ENCODE peak calls at places on chromosomes 3 and 15, in four cellular contexts. L is astrocyte of the spinal cord, M is SK-N-SH, K is kidney. C is an unnamed sample.

GRCh38 chr15:99982662-99983061 is 249.4 kb upstream of the LYSMD4 start:
- DNase-seq in M (peak), K (peak), L (no peak), C (no peak)

GRCh38 chr3:58237238-58237939 is at the start of gene ABHD6:
- DNase-seq in M (peak), K (peak), L (peak), C (no peak)

GRCh38 chr3:14124223-14124614 is 451 bp downstream of the CHCHD4 start:
- DNase-seq in L (no peak), M (peak), K (peak), C (no peak)

GRCh38 chr15:100112636-100113305 is 229.0 kb downstream of the ADAMTS17 start:
- DNase-seq in L (no peak), M (no peak), K (no peak), C (no peak)

GRCh38 chr3:139491027-139491700 is 14.8 kb upstream of the RBP2 start:
- DNase-seq in K (no peak), M (peak), L (no peak), C (no peak)

GRCh38 chr3:150603090-150603887 is at the start of gene SELENOT:
- DNase-seq in K (peak), L (peak), M (peak), C (peak)

GRCh38 chr15:89899303-89899946 is 5.6 kb upstream of the AP3S2 start:
- DNase-seq in M (no peak), K (no peak), L (no peak), C (no peak)

GRCh38 chr15:60091150-60091549 is 87.0 kb downstream of the FOXB1 start:
- DNase-seq in M (no peak), K (no peak), L (peak), C (peak)

GRCh38 chr3:71786551-71786950 is 1.6 kb upstream of the PROK2 start:
- DNase-seq in M (no peak), K (no peak), L (no peak), C (no peak)

GRCh38 chr15:39438795-39439577 is 141.9 kb upstream of the THBS1 start:
- DNase-seq in K (no peak), L (no peak), M (no peak), C (no peak)

GRCh38 chr15:57866149-57866736 is 159.7 kb downstream of the POLR2M start:
- DNase-seq in L (peak), K (peak), M (peak), C (no peak)

GRCh38 chr15:67843092-67843501 is 3.3 kb upstream of the RNU6-1 start:
- DNase-seq in L (no peak), M (no peak), K (no peak), C (no peak)

GRCh38 chr15:39300451-39301153 is 280.3 kb upstream of the THBS1 start:
- DNase-seq in K (no peak), L (peak), M (no peak), C (peak)

GRCh38 chr3:72017935-72018334 is 233.0 kb upstream of the PROK2 start:
- DNase-seq in L (no peak), M (no peak), K (no peak), C (no peak)

GRCh38 chr3:185175370-185175987 is 22.6 kb upstream of the C3orf70 start:
- DNase-seq in L (peak), M (peak), K (peak), C (no peak)

GRCh38 chr3:84987709-84988504 is 29.1 kb downstream of the CADM2 start:
- DNase-seq in K (no peak), L (no peak), M (peak), C (no peak)

GRCh38 chr3:908839-909238 is 184.0 kb upstream of the CNTN6 start:
- DNase-seq in K (no peak), L (no peak), M (peak), C (no peak)

GRCh38 chr15:67823371-67824156 is 1.7 kb upstream of the SKOR1 start:
- DNase-seq in L (no peak), M (peak), K (peak), C (no peak)

DNA sequence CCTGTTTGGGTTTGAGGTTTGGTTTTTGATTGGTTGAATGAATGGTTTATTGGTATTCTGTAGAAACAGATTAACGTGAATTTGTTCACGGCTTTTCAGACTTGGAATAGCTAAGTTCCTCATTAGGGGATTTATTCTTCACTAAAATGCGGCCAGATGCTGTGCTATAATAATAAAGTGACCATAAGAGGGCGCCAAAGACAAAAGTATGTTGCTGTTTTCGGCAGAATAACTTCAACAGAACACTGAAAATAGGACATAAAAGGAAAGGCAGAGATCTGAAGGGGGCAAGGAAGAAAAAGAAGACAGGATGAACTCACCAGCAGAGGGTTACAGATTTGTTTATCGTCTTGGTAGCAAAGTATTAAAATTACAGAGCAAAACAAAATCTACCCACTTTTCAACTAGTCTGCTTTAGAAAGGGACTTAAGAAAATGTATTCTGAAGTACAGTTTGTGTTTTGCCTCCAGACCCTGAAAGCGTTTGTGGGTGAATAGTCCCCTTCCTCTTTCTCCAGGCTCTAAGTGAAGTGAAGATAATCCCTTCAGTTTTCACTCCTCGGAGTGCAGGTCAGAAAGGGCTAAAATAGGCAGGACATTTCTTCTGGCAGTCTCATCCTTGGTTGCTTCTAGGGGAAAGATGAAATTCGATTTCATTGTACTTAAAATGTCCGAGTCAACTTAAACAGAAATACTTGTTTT is 147.6 kb downstream of the IL20RB start:
- DNase-seq in M (peak), K (no peak), L (peak), C (peak)
- TF ChIP-seq CTCF in M (peak), K (peak), L (peak), C (peak)

DNA sequence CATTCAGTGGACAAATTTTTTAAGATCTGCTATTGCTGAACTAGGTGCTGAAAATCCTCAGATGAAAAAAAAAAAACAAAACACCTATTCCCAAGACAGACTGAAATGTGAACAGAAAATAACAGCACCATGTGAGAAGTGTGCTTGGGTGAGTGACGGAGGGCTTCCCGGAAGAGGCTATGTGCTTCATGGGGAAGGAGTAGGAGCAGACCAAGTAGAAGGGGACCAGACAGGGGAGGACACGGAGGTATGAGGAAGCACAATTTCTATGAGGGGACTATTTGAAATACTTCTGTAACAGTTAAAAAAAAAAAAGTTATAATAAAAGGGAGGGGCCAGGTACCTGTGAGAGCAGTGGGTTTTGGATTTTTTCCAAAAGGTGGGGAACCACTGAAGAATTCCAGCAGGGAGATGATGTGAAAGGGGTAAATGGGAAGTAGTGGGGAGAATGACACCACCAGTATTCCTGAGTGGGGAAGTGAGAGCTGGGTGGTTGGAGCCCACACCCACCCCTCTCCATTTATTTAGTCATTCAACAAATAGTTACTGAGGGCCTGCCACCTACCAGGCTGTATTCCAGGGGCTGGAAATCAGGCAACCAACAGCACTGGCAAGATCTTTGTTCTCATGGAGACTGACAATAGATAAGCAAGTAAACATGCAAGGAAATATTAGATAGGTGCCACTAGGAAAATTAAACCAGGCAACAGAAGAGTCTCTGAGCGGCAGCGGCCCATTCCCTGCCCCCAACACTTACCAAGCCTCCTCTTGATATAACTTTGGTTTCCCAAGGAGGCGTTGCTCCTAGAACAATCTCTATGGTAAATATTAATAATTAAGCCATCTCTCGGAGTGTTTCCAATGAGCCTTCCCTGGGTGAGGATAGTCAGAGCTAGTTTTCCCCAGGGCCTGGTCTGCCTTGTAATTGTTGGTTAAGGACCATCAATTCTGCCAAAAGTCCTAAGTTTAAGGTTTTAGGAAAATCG is 3.8 kb upstream of the USP3 start:
- DNase-seq in L (no peak), M (no peak), K (no peak), C (no peak)
- H3K4me3 ChIP-seq in L (no peak), M (no peak), K (peak), C (no peak)

DNA sequence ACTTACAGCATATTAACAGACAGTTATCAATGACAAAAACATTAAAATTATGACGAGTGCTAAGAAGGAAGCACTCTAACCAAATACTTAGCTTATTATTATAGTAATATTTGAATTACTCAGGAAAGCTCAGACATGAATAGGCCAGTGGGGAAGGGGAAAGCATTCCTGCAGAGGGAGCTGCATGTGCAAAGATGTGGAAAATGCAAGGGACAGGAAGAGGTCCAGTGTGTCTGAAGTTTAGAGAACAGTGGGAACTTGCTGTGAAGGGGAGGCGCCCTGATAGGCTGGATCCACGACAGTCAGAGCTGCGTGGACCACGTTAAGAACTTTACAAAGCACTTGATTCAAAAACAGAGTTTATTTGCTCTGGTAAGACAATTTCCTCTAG is 1.2 kb upstream of the SPICE1 start:
- DNase-seq in K (no peak), L (no peak), M (peak), C (no peak)
- TF ChIP-seq CTCF in K (no peak), L (no peak), M (peak), C (no peak)

GRCh38 chr3:73513260-73513659 is 111.5 kb downstream of the PDZRN3 start:
- DNase-seq in K (no peak), L (no peak), M (no peak), C (no peak)

GRCh38 chr3:73511555-73511954 is 113.2 kb downstream of the PDZRN3 start:
- DNase-seq in K (no peak), L (no peak), M (no peak), C (no peak)

GRCh38 chr3:73510298-73510697 is 114.4 kb downstream of the PDZRN3 start:
- DNase-seq in L (no peak), K (no peak), M (no peak), C (no peak)

GRCh38 chr3:73510784-73511183 is 114.0 kb downstream of the PDZRN3 start:
- DNase-seq in M (no peak), L (no peak), K (no peak), C (no peak)

GRCh38 chr3:73512095-73512494 is 112.6 kb downstream of the PDZRN3 start:
- DNase-seq in K (no peak), L (peak), M (no peak), C (no peak)
- H3K4me3 ChIP-seq in K (no peak), L (no peak), M (no peak), C (no peak)

DNA sequence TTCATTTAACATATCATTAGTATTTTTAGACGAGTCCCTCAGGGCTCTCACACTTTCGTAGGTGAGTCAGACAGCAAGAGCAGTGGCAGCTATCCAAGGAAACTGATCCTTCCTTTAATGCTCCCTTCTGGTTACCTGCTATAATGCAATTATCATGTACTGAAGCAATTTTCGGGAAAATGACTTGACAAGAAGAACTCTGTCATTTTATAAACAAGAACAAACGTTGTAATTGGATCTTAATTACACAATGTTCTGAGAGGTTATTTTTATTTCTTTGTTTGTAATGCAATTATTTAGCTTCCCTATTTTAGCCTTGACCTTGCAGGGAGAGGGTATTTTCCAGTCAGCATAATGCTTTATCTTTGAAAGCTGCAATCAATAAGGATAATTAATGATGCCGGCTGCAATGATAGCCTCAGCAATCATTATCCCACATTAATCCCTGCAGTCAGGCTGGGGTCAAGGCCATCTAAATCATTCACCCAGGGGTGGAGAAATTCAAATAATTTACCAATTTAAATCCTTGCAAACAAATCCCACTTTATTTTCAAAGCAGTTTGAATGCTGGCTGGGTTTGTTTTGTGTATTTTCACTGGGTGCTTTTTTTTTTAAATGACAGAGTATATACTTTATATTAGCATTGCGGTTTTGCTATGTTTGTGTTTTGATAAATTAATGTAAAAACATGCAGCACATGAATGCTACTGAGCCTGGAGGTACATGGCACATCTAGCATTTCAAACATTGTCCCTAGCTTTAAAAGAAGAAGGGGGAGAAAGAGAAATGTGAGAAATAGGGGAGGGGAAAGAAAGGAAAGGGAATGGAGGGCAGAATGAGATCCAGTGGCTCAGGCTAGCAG is 249.9 kb downstream of the SHOX2 start:
- DNase-seq in L (no peak), K (no peak), M (no peak), C (no peak)
- TF ChIP-seq CTCF in L (no peak), K (no peak), M (no peak), C (no peak)

DNA sequence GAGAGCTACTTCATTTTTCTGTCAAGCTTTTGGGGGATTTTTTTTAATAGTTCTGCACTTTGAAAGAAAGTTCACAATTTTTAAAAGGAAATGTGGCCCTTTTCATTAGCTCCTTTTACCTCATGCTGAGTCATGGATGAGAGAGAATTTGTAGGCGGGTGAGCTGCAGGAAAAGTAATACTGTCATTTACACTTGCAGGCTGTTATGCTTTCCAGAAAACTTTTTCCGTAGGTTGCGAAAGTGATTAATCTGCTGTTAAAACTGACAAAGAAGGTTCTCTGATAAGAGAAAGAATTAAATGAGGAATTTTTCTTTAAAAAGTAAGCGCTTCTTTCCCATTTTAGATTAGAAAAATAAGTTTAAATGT is 430.2 kb downstream of the LPP start:
- DNase-seq in K (no peak), M (no peak), L (peak), C (peak)
- H3K4me3 ChIP-seq in K (no peak), M (no peak), L (no peak), C (no peak)

GRCh38 chr15:97259943-97260342 is 700.6 kb upstream of the ARRDC4 start:
- DNase-seq in K (no peak), M (no peak), L (no peak), C (no peak)
- TF ChIP-seq CTCF in K (no peak), M (no peak), L (no peak), C (no peak)

GRCh38 chr3:120931593-120931992 is 23.6 kb downstream of the STXBP5L start:
- DNase-seq in M (no peak), L (no peak), K (no peak), C (no peak)

GRCh38 chr3:120926146-120926545 is 18.1 kb downstream of the STXBP5L start:
- DNase-seq in L (no peak), M (no peak), K (no peak), C (no peak)

GRCh38 chr3:120928991-120929390 is 21.0 kb downstream of the STXBP5L start:
- DNase-seq in M (peak), L (peak), K (no peak), C (no peak)
- H3K4me3 ChIP-seq in M (no peak), L (no peak), K (no peak), C (no peak)